ENCODE peak calls at places on chromosome 18, in ten cellular contexts. D is RWPE1; P is kidney; C is WTC11; R is CD8-positive, alpha-beta T cell; L is dorsolateral prefrontal cortex; M is neural crest cell; U is stomach; S is CD4-positive, alpha-beta T cell; I is esophagus squamous epithelium. Y is an unnamed sample.

GRCh38 chr18:63762518-63762917 is 12.7 kb upstream of the SERPINB7 start:
- DNase-seq in M (no peak), L (no peak), S (no peak), U (no peak), P (no peak), R (no peak), C (no peak), I (no peak), D (peak; percentile 10), Y (no peak)

GRCh38 chr18:33269223-33269622 is 171.3 kb downstream of the CCDC178 start:
- DNase-seq in U (no peak), M (no peak), R (no peak), S (no peak), I (no peak), L (no peak), C (no peak), D (no peak), P (no peak), Y (no peak)

GRCh38 chr18:79507076-79507545 is 111.4 kb downstream of the NFATC1 start:
- DNase-seq in U (peak; percentile 69), L (peak; percentile 37), D (no peak), P (peak; percentile 91), C (peak; percentile 23), M (no peak), R (no peak), S (no peak), I (no peak), Y (no peak)

GRCh38 chr18:24111936-24112335 is 26.9 kb upstream of the CABYR start:
- DNase-seq in I (no peak), D (no peak), P (no peak), C (no peak), R (no peak), M (no peak), S (no peak), U (no peak), L (no peak), Y (peak; percentile 62)

GRCh38 chr18:28823506-28824182 is 646.7 kb upstream of the CDH2 start:
- DNase-seq in D (peak; percentile 0), R (no peak), S (no peak), I (no peak), L (no peak), C (no peak), P (peak; percentile 18), U (no peak), M (no peak), Y (no peak)

GRCh38 chr18:10558967-10559298 is 33.1 kb downstream of the NAPG start:
- DNase-seq in L (no peak), U (no peak), C (no peak), D (no peak), I (no peak), P (no peak), R (no peak), M (no peak), S (no peak), Y (no peak)

GRCh38 chr18:51867767-51868166 is 472.2 kb upstream of the DCC start:
- DNase-seq in I (no peak), M (peak; percentile 25), L (no peak), P (no peak), R (no peak), U (no peak), D (no peak), S (no peak), C (no peak), Y (no peak)

GRCh38 chr18:22466608-22467390 is 49.1 kb upstream of the CTAGE1 start:
- DNase-seq in C (no peak), S (no peak), R (no peak), P (no peak), L (no peak), D (peak; percentile 39), U (no peak), M (no peak), I (no peak), Y (no peak)

GRCh38 chr18:50044402-50044801 is 150.5 kb downstream of the MYO5B start:
- DNase-seq in R (no peak), M (no peak), I (no peak), C (peak; percentile 16), L (no peak), S (no peak), P (no peak), U (no peak), D (no peak), Y (no peak)

GRCh38 chr18:38458673-38459072 is 893.1 kb upstream of the CELF4 start:
- DNase-seq in S (no peak), D (no peak), M (no peak), I (no peak), C (no peak), P (no peak), L (no peak), R (no peak), U (no peak), Y (no peak)

GRCh38 chr18:38464024-38464423 is 898.4 kb upstream of the CELF4 start:
- DNase-seq in M (no peak), P (no peak), I (no peak), S (no peak), D (no peak), R (no peak), C (no peak), U (no peak), L (no peak), Y (no peak)

GRCh38 chr18:38459595-38459994 is 894.0 kb upstream of the CELF4 start:
- DNase-seq in U (no peak), S (no peak), C (no peak), P (no peak), D (no peak), R (no peak), M (no peak), I (no peak), L (no peak), Y (no peak)

GRCh38 chr18:38459086-38459485 is 893.5 kb upstream of the CELF4 start:
- DNase-seq in U (no peak), D (no peak), C (no peak), I (no peak), P (no peak), R (no peak), L (no peak), S (no peak), M (no peak), Y (peak; percentile 25)

DNA sequence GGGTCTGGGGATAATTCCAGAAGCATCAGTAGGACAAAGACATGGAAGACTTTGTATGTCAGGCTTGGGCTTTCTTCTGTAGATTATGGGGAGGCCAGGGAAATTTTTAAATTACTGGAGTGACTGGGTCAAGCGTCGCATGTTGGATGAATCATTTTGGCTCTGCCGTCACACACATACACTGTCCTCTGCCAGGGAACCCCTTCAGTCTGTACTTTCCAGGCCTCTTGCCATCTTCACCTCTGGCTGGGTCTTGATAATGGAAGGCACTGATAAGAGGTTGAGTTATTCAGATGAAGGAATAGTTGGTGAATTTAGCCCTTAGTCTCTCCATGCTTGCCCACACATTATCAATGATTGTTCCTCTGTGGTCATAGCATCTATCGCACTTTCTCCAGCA is 895.1 kb upstream of the CELF4 start:
- DNase-seq in U (no peak), D (no peak), S (no peak), L (no peak), R (no peak), M (no peak), I (no peak), C (no peak), P (no peak), Y (no peak)
- TF ChIP-seq CTCF in U (no peak), D (no peak), S (no peak), L (no peak), R (no peak), M (no peak), I (no peak), C (no peak), P (no peak), Y (no peak)

GRCh38 chr18:7349181-7349837 is 118.4 kb downstream of the LRRC30 start:
- DNase-seq in D (no peak), P (no peak), C (no peak), S (no peak), R (no peak), L (no peak), I (no peak), U (no peak), M (no peak), Y (no peak)
- TF ChIP-seq CTCF in D (no peak), P (no peak), C (no peak), S (no peak), R (no peak), L (no peak), I (no peak), U (no peak), M (no peak), Y (peak; percentile 3)

DNA sequence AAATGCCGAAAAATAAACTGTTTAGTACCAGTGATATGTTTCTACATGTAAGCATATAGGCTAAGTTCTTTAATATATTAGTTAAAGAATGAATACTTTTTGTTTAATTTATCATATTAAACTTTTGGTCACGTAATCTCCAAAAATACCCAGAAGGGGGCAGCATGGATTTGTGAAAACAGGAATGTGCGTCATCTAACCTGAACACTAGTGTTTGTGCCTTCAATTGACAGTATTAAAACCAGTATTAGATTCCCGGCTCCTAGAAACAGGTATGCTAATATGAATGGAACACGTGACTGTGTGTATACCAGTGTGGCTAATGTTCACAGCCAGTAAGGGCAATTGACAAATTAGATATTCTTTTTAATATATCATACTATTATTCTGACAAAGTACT is 51.8 kb downstream of the WDR7 start:
- DNase-seq in R (no peak), S (no peak), D (peak; percentile 0), I (no peak), P (no peak), M (peak; percentile 40), C (no peak), U (no peak), L (no peak), Y (no peak)
- TF ChIP-seq CTCF in R (peak; percentile 61), S (peak; percentile 64), D (peak; percentile 34), I (no peak), P (peak; percentile 34), M (peak; percentile 70), C (no peak), U (no peak), L (peak; percentile 70), Y (peak; percentile 65)

GRCh38 chr18:41391616-41392610 is 563.1 kb upstream of the PIK3C3 start:
- DNase-seq in D (peak; percentile 4), U (peak; percentile 54), L (peak; percentile 42), S (no peak), I (no peak), M (peak; percentile 51), C (peak; percentile 72), R (no peak), P (peak; percentile 48), Y (no peak)
- TF ChIP-seq CTCF in D (peak; percentile 86), U (peak; percentile 9), L (peak; percentile 60), S (no peak), I (peak; percentile 36), M (peak; percentile 81), C (peak; percentile 39), R (no peak), P (peak; percentile 44), Y (peak; percentile 72)

DNA sequence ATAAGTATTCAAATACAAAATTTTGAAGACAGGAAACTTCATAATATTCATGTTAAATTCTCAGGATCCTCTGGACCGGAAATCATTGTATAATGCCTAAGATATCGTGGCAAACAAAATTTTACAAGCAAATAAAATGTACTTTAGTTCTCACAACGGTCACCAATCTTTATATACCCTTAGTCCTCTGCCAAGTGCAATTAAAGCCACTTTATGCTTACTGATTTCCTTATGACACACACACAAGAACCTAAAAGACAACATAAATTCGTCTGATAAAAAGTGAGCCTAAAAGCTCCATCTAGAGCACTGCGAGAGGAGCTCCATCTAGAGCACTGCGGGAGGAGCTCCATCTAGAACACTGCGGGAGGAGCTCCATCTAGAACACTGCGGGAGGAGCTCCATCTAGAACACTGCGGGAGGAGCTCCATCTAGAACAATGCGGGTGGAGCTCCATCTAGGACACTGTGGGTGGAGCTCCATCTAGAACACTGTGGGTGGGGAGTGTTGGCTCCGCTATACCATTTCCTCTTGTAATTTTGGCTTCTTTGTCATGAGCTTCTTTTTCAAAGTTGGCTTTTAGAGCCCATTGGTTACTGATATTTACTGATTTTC is 15.9 kb downstream of the ATP8B1 start:
- DNase-seq in L (no peak), I (no peak), U (no peak), C (no peak), R (no peak), P (no peak), S (no peak), D (no peak), M (no peak), Y (no peak)
- TF ChIP-seq CTCF in L (no peak), I (no peak), U (no peak), C (no peak), R (no peak), P (no peak), S (no peak), D (no peak), M (no peak), Y (no peak)